ENCODE peak calls at places on chromosomes 3 and 15, in seven cellular contexts. P is AG04449; W is GM23338; V is fibroblast of mammary gland; E is CD8-positive, alpha-beta memory T cell; H is aorta; J is kidney epithelial cell. S is an unnamed sample.

GRCh38 chr15:64938192-64938591 is 26.5 kb downstream of the ANKDD1A start:
- DNase-seq in P (no peak), W (no peak), V (peak), E (no peak), H (no peak), J (no peak), S (no peak)

GRCh38 chr3:108223928-108224327 is 1.7 kb upstream of the IFT57 start:
- DNase-seq in P (no peak), W (no peak), V (peak), E (no peak), H (no peak), J (no peak), S (peak)

GRCh38 chr3:184565421-184566211 is 4.0 kb downstream of the EPHB3 start:
- DNase-seq in P (peak), W (no peak), V (peak), E (no peak), H (peak), J (peak), S (no peak)

GRCh38 chr3:160195106-160195505 is 30.1 kb upstream of the C3orf80 start:
- DNase-seq in P (no peak), W (no peak), V (no peak), E (no peak), H (no peak), J (no peak), S (no peak)

GRCh38 chr15:25775317-25775912 is 87.7 kb downstream of the ATP10A start:
- DNase-seq in P (peak), W (no peak), V (peak), E (no peak), H (peak), J (peak), S (no peak)

GRCh38 chr3:65787827-65788226 is 250.9 kb downstream of the MAGI1 start:
- DNase-seq in P (no peak), W (no peak), V (no peak), E (no peak), H (no peak), J (no peak), S (no peak)

GRCh38 chr3:69200384-69201068 is 78.1 kb upstream of the LMOD3 start:
- DNase-seq in P (no peak), W (peak), V (peak), E (no peak), H (no peak), J (peak), S (no peak)

GRCh38 chr3:129820587-129820986 is 72.9 kb downstream of the TMCC1 start:
- DNase-seq in P (no peak), W (no peak), V (no peak), E (no peak), H (no peak), J (no peak), S (no peak)

GRCh38 chr15:56916825-56917477 is 1.5 kb upstream of the TCF12 start:
- DNase-seq in P (no peak), W (no peak), V (peak), E (no peak), H (no peak), J (no peak), S (no peak)

GRCh38 chr15:85473455-85473854 is 93.1 kb downstream of the AKAP13 start:
- DNase-seq in P (peak), W (no peak), V (peak), E (no peak), H (no peak), J (no peak), S (no peak)

GRCh38 chr15:99437315-99438221 is 128.2 kb upstream of the MEF2A start:
- DNase-seq in P (no peak), W (no peak), V (no peak), E (no peak), H (peak), J (no peak), S (no peak)

GRCh38 chr3:66754613-66755012 is 243.5 kb upstream of the KBTBD8 start:
- DNase-seq in P (no peak), W (no peak), V (no peak), E (no peak), H (no peak), J (no peak), S (no peak)

GRCh38 chr3:73924063-73924462 is 299.3 kb upstream of the PDZRN3 start:
- DNase-seq in P (no peak), W (no peak), V (no peak), E (no peak), H (no peak), J (no peak), S (no peak)

GRCh38 chr3:172515130-172515918 is 7.9 kb downstream of the TNFSF10 start:
- DNase-seq in P (no peak), W (no peak), V (no peak), E (no peak), H (no peak), J (no peak), S (peak)

GRCh38 chr15:89666147-89666857 is 11.0 kb upstream of the KIF7 start:
- DNase-seq in P (no peak), W (peak), V (no peak), E (no peak), H (no peak), J (no peak), S (no peak)

GRCh38 chr3:170532573-170532972 is 53.3 kb downstream of the SLC7A14 start:
- DNase-seq in P (no peak), W (no peak), V (no peak), E (no peak), H (no peak), J (no peak), S (no peak)

GRCh38 chr15:41079717-41080116 is 36.4 kb downstream of the INO80 start:
- DNase-seq in P (no peak), W (no peak), V (no peak), E (no peak), H (no peak), J (peak), S (no peak)

GRCh38 chr15:65731926-65732325 is 60.2 kb downstream of the DENND4A start:
- DNase-seq in P (no peak), W (no peak), V (peak), E (no peak), H (no peak), J (no peak), S (no peak)

GRCh38 chr15:40310001-40310959 is 2.5 kb upstream of the PLCB2 start:
- DNase-seq in P (no peak), W (peak), V (peak), E (peak), H (peak), J (no peak), S (peak)

GRCh38 chr15:92654662-92655061 is 913 bp downstream of the FAM174B start:
- DNase-seq in P (no peak), W (no peak), V (no peak), E (no peak), H (no peak), J (no peak), S (no peak)

GRCh38 chr15:98067339-98067738 is 106.8 kb downstream of the ARRDC4 start:
- DNase-seq in P (no peak), W (no peak), V (no peak), E (no peak), H (no peak), J (no peak), S (peak)

GRCh38 chr3:52507359-52507758 is 12.2 kb downstream of the STAB1 start:
- DNase-seq in P (peak), W (no peak), V (peak), E (no peak), H (no peak), J (no peak), S (no peak)

GRCh38 chr3:57718118-57718517 is 25.2 kb upstream of the DENND6A start:
- DNase-seq in P (no peak), W (no peak), V (no peak), E (no peak), H (no peak), J (no peak), S (no peak)

GRCh38 chr15:40847225-40847961 is 3.5 kb downstream of the SPINT1 start:
- DNase-seq in P (no peak), W (peak), V (no peak), E (no peak), H (peak), J (peak), S (peak)

DNA sequence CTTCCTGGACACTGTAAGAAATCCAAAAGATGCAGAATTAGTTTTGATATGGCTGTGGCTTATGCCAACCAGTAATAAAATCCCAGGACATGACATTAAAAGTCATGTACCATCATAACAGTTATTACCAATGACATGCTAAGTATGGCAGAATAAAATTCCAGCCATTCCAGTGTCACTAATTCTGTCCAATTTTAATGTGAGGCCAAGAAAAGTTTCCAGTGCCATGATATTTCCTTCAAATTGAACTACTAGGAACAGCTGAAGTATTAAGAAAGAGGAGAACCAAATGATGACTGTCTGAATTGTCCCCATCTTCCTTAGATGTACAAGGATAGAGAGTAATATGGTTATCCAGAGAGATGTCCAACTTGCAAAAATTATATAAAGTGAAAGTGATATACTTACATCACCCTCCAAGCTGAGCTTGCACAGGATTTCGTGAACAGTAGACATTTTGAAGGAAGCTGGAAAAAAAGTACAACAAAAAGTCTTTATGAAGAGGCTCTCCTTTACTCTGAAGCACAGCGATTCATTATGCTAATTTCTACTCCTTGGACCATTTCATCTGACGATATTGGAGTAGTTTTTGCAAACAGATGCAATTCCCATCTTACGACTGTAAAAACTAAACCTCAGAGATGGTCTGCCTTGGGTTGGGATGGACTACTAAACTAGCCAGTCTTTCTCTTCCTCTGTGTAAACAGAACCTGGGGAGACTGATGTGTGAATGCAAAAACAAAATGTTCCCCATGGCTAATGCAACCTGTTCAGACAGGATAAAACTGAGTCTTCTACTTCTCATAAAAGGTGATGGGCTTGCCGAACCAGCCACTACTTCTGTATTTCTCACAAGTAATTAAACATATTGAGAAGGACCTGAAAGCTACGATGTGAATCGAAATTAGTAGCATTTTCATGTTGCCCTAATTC is 11.9 kb downstream of the ANXA2 start:
- DNase-seq in P (no peak), W (no peak), V (peak), E (no peak), H (no peak), J (no peak), S (no peak)
- H3K4me3 ChIP-seq in P (no peak), W (no peak), V (no peak), E (no peak), H (no peak), J (no peak), S (no peak)

GRCh38 chr3:100682854-100683760 is 26.2 kb upstream of the TFG start:
- DNase-seq in P (no peak), W (no peak), V (no peak), E (no peak), H (no peak), J (no peak), S (no peak)
- H3K4me3 ChIP-seq in P (no peak), W (no peak), V (no peak), E (no peak), H (no peak), J (no peak), S (no peak)

GRCh38 chr15:52103217-52104207 is 9.1 kb downstream of the BCL2L10 start:
- DNase-seq in P (peak), W (no peak), V (peak), E (no peak), H (no peak), J (peak), S (no peak)

GRCh38 chr15:52104532-52105004 is 8.0 kb downstream of the BCL2L10 start:
- DNase-seq in P (no peak), W (no peak), V (no peak), E (no peak), H (no peak), J (no peak), S (no peak)

GRCh38 chr15:52101542-52102340 is 10.8 kb downstream of the BCL2L10 start:
- DNase-seq in P (no peak), W (no peak), V (no peak), E (no peak), H (no peak), J (no peak), S (no peak)

GRCh38 chr15:52100807-52101206 is 11.8 kb downstream of the BCL2L10 start:
- DNase-seq in P (peak), W (no peak), V (peak), E (no peak), H (peak), J (peak), S (no peak)

DNA sequence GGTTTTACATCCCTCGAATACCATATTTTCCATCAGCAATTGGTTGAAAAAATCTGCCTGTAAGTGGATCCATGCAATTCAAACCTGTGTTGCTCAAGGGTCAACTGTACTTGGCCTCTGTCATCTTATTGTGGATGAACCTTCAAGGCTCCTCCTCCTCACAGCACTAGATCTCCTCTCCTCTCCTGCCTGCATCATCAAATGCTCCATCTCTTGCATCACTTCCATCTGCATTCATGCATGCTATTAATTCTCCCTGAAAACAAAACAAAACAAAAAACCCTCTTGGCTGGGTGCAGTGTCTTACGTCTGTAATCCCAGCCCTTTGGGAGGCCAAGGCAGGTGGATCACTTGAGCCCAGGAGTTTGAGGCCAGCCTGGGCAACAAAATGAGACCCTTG is 10.1 kb downstream of the BCL2L10 start:
- DNase-seq in P (peak), W (no peak), V (peak), E (no peak), H (no peak), J (peak), S (no peak)
- H3K4me3 ChIP-seq in P (no peak), W (no peak), V (no peak), E (no peak), H (no peak), J (no peak), S (no peak)

GRCh38 chr3:9400626-9401025 is 3.2 kb downstream of the SETD5 start:
- DNase-seq in P (no peak), W (peak), V (no peak), E (no peak), H (no peak), J (no peak), S (no peak)
- H3K4me3 ChIP-seq in P (peak), W (peak), V (peak), E (no peak), H (no peak), J (no peak), S (no peak)

S was measured in Jurkat, Clone E6-1.